ENCODE peak calls at places on chromosomes 5 and 9, in eight cellular contexts. One of them, this sample, is unnamed.

GRCh38 chr5:83991566-83992224 is 271.0 kb upstream of the HAPLN1 start:
- DNase-seq in tibial artery: no peak
- DNase-seq in PC-3: no peak
- DNase-seq in upper lobe of left lung: no peak
- DNase-seq in Peyer's patch: no peak
- DNase-seq in endothelial cell of umbilical vein: no peak
- DNase-seq in left ventricle myocardium inferior: no peak
- DNase-seq in CD8-positive, alpha-beta T cell: no peak
- DNase-seq in this sample: no peak

GRCh38 chr5:59348189-59348588 is 545.3 kb downstream of the PDE4D start:
- DNase-seq in tibial artery: no peak
- DNase-seq in PC-3: peak; percentile 12
- DNase-seq in upper lobe of left lung: no peak
- DNase-seq in Peyer's patch: no peak
- DNase-seq in endothelial cell of umbilical vein: peak; percentile 6
- DNase-seq in left ventricle myocardium inferior: no peak
- DNase-seq in CD8-positive, alpha-beta T cell: no peak
- DNase-seq in this sample: no peak

GRCh38 chr5:125134216-125135081 is 388.0 kb upstream of the ZNF608 start:
- DNase-seq in tibial artery: no peak
- DNase-seq in PC-3: peak; percentile 35
- DNase-seq in upper lobe of left lung: no peak
- DNase-seq in Peyer's patch: no peak
- DNase-seq in endothelial cell of umbilical vein: peak; percentile 30
- DNase-seq in left ventricle myocardium inferior: no peak
- DNase-seq in CD8-positive, alpha-beta T cell: no peak
- DNase-seq in this sample: no peak

GRCh38 chr9:128619779-128620178 is 36.9 kb downstream of the DYNC2I2 start:
- DNase-seq in tibial artery: no peak
- DNase-seq in PC-3: no peak
- DNase-seq in upper lobe of left lung: no peak
- DNase-seq in Peyer's patch: no peak
- DNase-seq in endothelial cell of umbilical vein: no peak
- DNase-seq in left ventricle myocardium inferior: no peak
- DNase-seq in CD8-positive, alpha-beta T cell: no peak
- DNase-seq in this sample: no peak

GRCh38 chr5:137639645-137640044 is 96.2 kb downstream of the KLHL3 start:
- DNase-seq in tibial artery: no peak
- DNase-seq in PC-3: no peak
- DNase-seq in upper lobe of left lung: no peak
- DNase-seq in Peyer's patch: no peak
- DNase-seq in endothelial cell of umbilical vein: no peak
- DNase-seq in left ventricle myocardium inferior: no peak
- DNase-seq in CD8-positive, alpha-beta T cell: no peak
- DNase-seq in this sample: no peak

GRCh38 chr5:132433141-132433540 is 57.4 kb downstream of the IRF1 start:
- DNase-seq in tibial artery: no peak
- DNase-seq in PC-3: no peak
- DNase-seq in upper lobe of left lung: no peak
- DNase-seq in Peyer's patch: no peak
- DNase-seq in endothelial cell of umbilical vein: no peak
- DNase-seq in left ventricle myocardium inferior: no peak
- DNase-seq in CD8-positive, alpha-beta T cell: no peak
- DNase-seq in this sample: no peak

GRCh38 chr5:180328296-180329137 is 24.6 kb downstream of the GFPT2 start:
- DNase-seq in tibial artery: peak; percentile 84
- DNase-seq in PC-3: peak; percentile 85
- DNase-seq in upper lobe of left lung: peak; percentile 67
- DNase-seq in Peyer's patch: peak; percentile 82
- DNase-seq in endothelial cell of umbilical vein: peak; percentile 56
- DNase-seq in left ventricle myocardium inferior: peak; percentile 79
- DNase-seq in CD8-positive, alpha-beta T cell: peak; percentile 90
- DNase-seq in this sample: peak; percentile 91

GRCh38 chr5:6780802-6781391 is 67.7 kb downstream of the TENT4A start:
- DNase-seq in tibial artery: no peak
- DNase-seq in PC-3: peak; percentile 52
- DNase-seq in upper lobe of left lung: no peak
- DNase-seq in Peyer's patch: no peak
- DNase-seq in endothelial cell of umbilical vein: no peak
- DNase-seq in left ventricle myocardium inferior: no peak
- DNase-seq in CD8-positive, alpha-beta T cell: no peak
- DNase-seq in this sample: no peak

GRCh38 chr5:175765858-175766257 is 105.5 kb upstream of the CPLX2 start:
- DNase-seq in tibial artery: no peak
- DNase-seq in PC-3: no peak
- DNase-seq in upper lobe of left lung: no peak
- DNase-seq in Peyer's patch: no peak
- DNase-seq in endothelial cell of umbilical vein: no peak
- DNase-seq in left ventricle myocardium inferior: no peak
- DNase-seq in CD8-positive, alpha-beta T cell: no peak
- DNase-seq in this sample: no peak

GRCh38 chr9:126491256-126491879 is 122.4 kb upstream of the LMX1B start:
- DNase-seq in tibial artery: no peak
- DNase-seq in PC-3: peak; percentile 70
- DNase-seq in upper lobe of left lung: no peak
- DNase-seq in Peyer's patch: no peak
- DNase-seq in endothelial cell of umbilical vein: peak; percentile 65
- DNase-seq in left ventricle myocardium inferior: no peak
- DNase-seq in CD8-positive, alpha-beta T cell: peak; percentile 68
- DNase-seq in this sample: no peak

GRCh38 chr9:87674565-87675299 is 51.2 kb upstream of the CTSL start:
- DNase-seq in tibial artery: no peak
- DNase-seq in PC-3: no peak
- DNase-seq in upper lobe of left lung: no peak
- DNase-seq in Peyer's patch: no peak
- DNase-seq in endothelial cell of umbilical vein: no peak
- DNase-seq in left ventricle myocardium inferior: no peak
- DNase-seq in CD8-positive, alpha-beta T cell: no peak
- DNase-seq in this sample: no peak

GRCh38 chr5:9617191-9617590 is 13.0 kb downstream of the TAS2R1 start:
- DNase-seq in tibial artery: no peak
- DNase-seq in PC-3: peak; percentile 28
- DNase-seq in upper lobe of left lung: no peak
- DNase-seq in Peyer's patch: no peak
- DNase-seq in endothelial cell of umbilical vein: no peak
- DNase-seq in left ventricle myocardium inferior: no peak
- DNase-seq in CD8-positive, alpha-beta T cell: no peak
- DNase-seq in this sample: no peak

GRCh38 chr5:164562271-164562856 is 1056.9 kb downstream of the MAT2B start:
- DNase-seq in tibial artery: no peak
- DNase-seq in PC-3: no peak
- DNase-seq in upper lobe of left lung: no peak
- DNase-seq in Peyer's patch: no peak
- DNase-seq in endothelial cell of umbilical vein: no peak
- DNase-seq in left ventricle myocardium inferior: no peak
- DNase-seq in CD8-positive, alpha-beta T cell: no peak
- DNase-seq in this sample: no peak

GRCh38 chr5:36795366-36795765 is 81.2 kb upstream of the NIPBL start:
- DNase-seq in tibial artery: no peak
- DNase-seq in PC-3: no peak
- DNase-seq in upper lobe of left lung: no peak
- DNase-seq in Peyer's patch: no peak
- DNase-seq in endothelial cell of umbilical vein: no peak
- DNase-seq in left ventricle myocardium inferior: no peak
- DNase-seq in CD8-positive, alpha-beta T cell: no peak
- DNase-seq in this sample: no peak

GRCh38 chr5:143161893-143162520 is 241.5 kb downstream of the NR3C1 start:
- DNase-seq in tibial artery: peak; percentile 68
- DNase-seq in PC-3: no peak
- DNase-seq in upper lobe of left lung: no peak
- DNase-seq in Peyer's patch: no peak
- DNase-seq in endothelial cell of umbilical vein: no peak
- DNase-seq in left ventricle myocardium inferior: no peak
- DNase-seq in CD8-positive, alpha-beta T cell: no peak
- DNase-seq in this sample: no peak

GRCh38 chr9:131630206-131630831 is 85.0 kb downstream of the PRRT1B start:
- DNase-seq in tibial artery: no peak
- DNase-seq in PC-3: no peak
- DNase-seq in upper lobe of left lung: no peak
- DNase-seq in Peyer's patch: no peak
- DNase-seq in endothelial cell of umbilical vein: no peak
- DNase-seq in left ventricle myocardium inferior: no peak
- DNase-seq in CD8-positive, alpha-beta T cell: no peak
- DNase-seq in this sample: no peak

GRCh38 chr9:131629827-131630205 is 84.5 kb downstream of the PRRT1B start:
- DNase-seq in tibial artery: no peak
- DNase-seq in PC-3: no peak
- DNase-seq in upper lobe of left lung: no peak
- DNase-seq in Peyer's patch: no peak
- DNase-seq in endothelial cell of umbilical vein: no peak
- DNase-seq in left ventricle myocardium inferior: no peak
- DNase-seq in CD8-positive, alpha-beta T cell: no peak
- DNase-seq in this sample: no peak

GRCh38 chr9:131627326-131627845 is 82.1 kb downstream of the PRRT1B start:
- DNase-seq in tibial artery: no peak
- DNase-seq in PC-3: no peak
- DNase-seq in upper lobe of left lung: peak; percentile 49
- DNase-seq in Peyer's patch: peak; percentile 40
- DNase-seq in endothelial cell of umbilical vein: no peak
- DNase-seq in left ventricle myocardium inferior: no peak
- DNase-seq in CD8-positive, alpha-beta T cell: no peak
- DNase-seq in this sample: no peak

GRCh38 chr9:131627846-131628820 is 82.8 kb downstream of the PRRT1B start:
- DNase-seq in tibial artery: no peak
- DNase-seq in PC-3: no peak
- DNase-seq in upper lobe of left lung: no peak
- DNase-seq in Peyer's patch: peak; percentile 92
- DNase-seq in endothelial cell of umbilical vein: no peak
- DNase-seq in left ventricle myocardium inferior: no peak
- DNase-seq in CD8-positive, alpha-beta T cell: peak; percentile 71
- DNase-seq in this sample: peak; percentile 88

GRCh38 chr9:131628821-131629197 is 83.5 kb downstream of the PRRT1B start:
- DNase-seq in tibial artery: no peak
- DNase-seq in PC-3: no peak
- DNase-seq in upper lobe of left lung: no peak
- DNase-seq in Peyer's patch: no peak
- DNase-seq in endothelial cell of umbilical vein: no peak
- DNase-seq in left ventricle myocardium inferior: no peak
- DNase-seq in CD8-positive, alpha-beta T cell: no peak
- DNase-seq in this sample: no peak
- H3K4me3 ChIP-seq in tibial artery: no peak overlapping the region
- H3K4me3 ChIP-seq in PC-3: no peak overlapping the region
- H3K4me3 ChIP-seq in upper lobe of left lung: peak overlapping the region; percentile 6
- H3K4me3 ChIP-seq in Peyer's patch: no peak overlapping the region
- H3K4me3 ChIP-seq in endothelial cell of umbilical vein: no peak overlapping the region
- H3K4me3 ChIP-seq in left ventricle myocardium inferior: no peak overlapping the region
- H3K4me3 ChIP-seq in CD8-positive, alpha-beta T cell: no peak overlapping the region
- H3K4me3 ChIP-seq in this sample: no peak overlapping the region

DNA sequence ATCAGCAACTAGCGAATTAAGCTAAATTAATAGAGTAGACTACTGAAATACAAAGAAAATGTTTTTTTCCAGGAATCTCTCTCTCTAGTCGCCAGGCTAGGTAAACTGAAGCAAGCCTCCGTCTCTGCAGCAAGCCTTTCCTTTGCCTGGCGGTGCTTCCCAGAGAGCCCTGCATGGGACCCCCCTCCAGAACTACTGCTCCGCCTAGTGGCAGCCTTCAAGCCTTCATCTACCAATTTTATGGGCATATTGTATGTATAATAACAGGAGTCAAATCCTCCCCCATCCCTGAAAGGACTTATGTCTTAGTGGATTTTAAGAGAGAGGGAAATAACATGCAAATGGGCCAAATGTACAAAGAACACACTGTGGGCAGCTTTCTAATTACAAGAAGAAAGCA is 241.9 kb downstream of the SAXO1 start:
- DNase-seq in tibial artery: no peak
- DNase-seq in PC-3: peak; percentile 43
- DNase-seq in upper lobe of left lung: no peak
- DNase-seq in Peyer's patch: no peak
- DNase-seq in endothelial cell of umbilical vein: no peak
- DNase-seq in left ventricle myocardium inferior: no peak
- DNase-seq in CD8-positive, alpha-beta T cell: no peak
- DNase-seq in this sample: no peak
- TF ChIP-seq CTCF in tibial artery: no peak
- TF ChIP-seq CTCF in PC-3: peak; percentile 59
- TF ChIP-seq CTCF in upper lobe of left lung: no peak
- TF ChIP-seq CTCF in Peyer's patch: no peak
- TF ChIP-seq CTCF in endothelial cell of umbilical vein: peak; percentile 36
- TF ChIP-seq CTCF in left ventricle myocardium inferior: no peak
- TF ChIP-seq CTCF in CD8-positive, alpha-beta T cell: no peak
- TF ChIP-seq CTCF in this sample: no peak

DNA sequence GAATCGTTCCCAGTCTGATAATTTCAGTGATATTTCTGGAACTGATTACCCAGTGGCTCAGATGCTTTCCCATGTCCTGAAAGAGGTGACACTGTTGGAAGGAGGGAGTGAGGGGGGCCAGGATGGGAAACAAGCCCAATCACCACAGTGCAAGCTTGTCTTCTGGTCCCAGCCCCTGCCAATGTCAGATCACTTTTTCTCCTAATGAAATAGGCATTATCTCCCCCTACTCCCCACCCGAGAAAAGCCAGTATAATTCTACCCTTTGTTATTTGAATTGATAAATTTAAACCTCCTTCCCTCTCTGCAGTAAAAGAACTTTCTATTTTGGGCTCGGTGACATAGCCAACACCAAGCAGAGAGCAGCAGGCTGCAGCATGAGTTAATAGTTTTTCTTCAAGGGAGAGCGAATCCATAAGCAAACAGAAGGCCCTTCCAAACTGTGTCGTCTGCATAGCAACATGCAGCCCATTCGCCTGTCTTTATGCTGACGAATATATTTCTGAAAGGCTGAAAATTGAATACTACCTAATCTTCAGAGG is 14.6 kb upstream of the PPP2CA start:
- DNase-seq in tibial artery: no peak
- DNase-seq in PC-3: peak; percentile 48
- DNase-seq in upper lobe of left lung: no peak
- DNase-seq in Peyer's patch: no peak
- DNase-seq in endothelial cell of umbilical vein: no peak
- DNase-seq in left ventricle myocardium inferior: no peak
- DNase-seq in CD8-positive, alpha-beta T cell: no peak
- DNase-seq in this sample: no peak
- H3K4me1 ChIP-seq in tibial artery: no peaks in the 10 kb centered on the region
- H3K4me1 ChIP-seq in PC-3: peaks cover 14% of the 10 kb centered on the region
- H3K4me1 ChIP-seq in upper lobe of left lung: no peaks in the 10 kb centered on the region
- H3K4me1 ChIP-seq in Peyer's patch: no peaks in the 10 kb centered on the region
- H3K4me1 ChIP-seq in endothelial cell of umbilical vein: no peaks in the 10 kb centered on the region
- H3K4me1 ChIP-seq in left ventricle myocardium inferior: peaks cover 65% of the 10 kb centered on the region
- H3K4me1 ChIP-seq in CD8-positive, alpha-beta T cell: no peaks in the 10 kb centered on the region
- H3K4me1 ChIP-seq in this sample: peaks cover 8% of the 10 kb centered on the region

DNA sequence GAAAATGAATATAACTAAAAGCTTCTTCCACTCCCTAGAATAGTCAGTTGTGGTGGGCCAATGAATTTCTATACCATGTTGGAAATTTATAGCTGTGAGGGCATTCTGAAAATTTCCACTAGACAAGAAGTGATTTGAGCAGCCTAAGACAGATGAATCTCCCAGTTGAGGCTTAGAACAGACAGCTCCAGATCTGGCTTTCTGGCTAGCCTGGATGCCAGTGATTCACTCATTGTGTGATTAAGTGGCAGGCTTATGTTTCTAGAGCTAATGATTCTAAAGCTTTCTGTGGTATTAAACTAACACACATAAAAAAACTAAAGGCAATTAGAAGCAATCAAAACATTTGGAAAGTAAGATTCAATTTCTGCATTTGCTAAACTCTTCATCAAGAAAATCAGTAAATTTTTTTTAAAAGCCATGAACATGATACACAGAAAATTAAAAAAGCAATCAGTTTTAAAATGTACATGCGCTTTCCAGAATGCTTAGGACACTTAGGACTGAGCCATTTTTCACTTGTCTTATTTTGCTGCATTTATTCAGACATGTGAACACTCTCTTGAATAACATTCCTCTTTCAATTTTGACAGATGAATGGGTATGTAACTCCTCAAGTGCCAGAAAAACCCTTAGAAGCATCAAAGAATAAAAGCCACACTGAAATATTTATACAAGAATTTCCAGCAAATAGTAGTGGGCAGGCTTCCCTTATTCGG is 100.5 kb upstream of the GNAQ start:
- DNase-seq in tibial artery: no peak
- DNase-seq in PC-3: peak; percentile 2
- DNase-seq in upper lobe of left lung: no peak
- DNase-seq in Peyer's patch: no peak
- DNase-seq in endothelial cell of umbilical vein: peak; percentile 47
- DNase-seq in left ventricle myocardium inferior: no peak
- DNase-seq in CD8-positive, alpha-beta T cell: no peak
- DNase-seq in this sample: no peak
- H3K4me3 ChIP-seq in tibial artery: no peak overlapping the region
- H3K4me3 ChIP-seq in PC-3: peak overlapping the region; percentile 10
- H3K4me3 ChIP-seq in upper lobe of left lung: peak overlapping the region; percentile 4
- H3K4me3 ChIP-seq in Peyer's patch: no peak overlapping the region
- H3K4me3 ChIP-seq in endothelial cell of umbilical vein: peak overlapping the region; percentile 18
- H3K4me3 ChIP-seq in left ventricle myocardium inferior: peak overlapping the region; percentile 18
- H3K4me3 ChIP-seq in CD8-positive, alpha-beta T cell: peak overlapping the region; percentile 14
- H3K4me3 ChIP-seq in this sample: no peak overlapping the region

This sample was measured in lower lobe of right lung.